ENCODE peak calls at places on chromosomes 4 and X, in five cellular contexts. T, I, R, F and V are unnamed samples.

GRCh38 chr4:186676531-186677158 is 47.0 kb downstream of the FAT1 start:
- DNase-seq in R (peak), T (no peak), I (peak), F (peak), V (no peak)

GRCh38 chrX:72045552-72046277 is 86.0 kb downstream of the RTL5 start:
- DNase-seq in F (no peak), I (peak), R (no peak), T (no peak), V (no peak)

GRCh38 chr4:94507708-94508107 is 56.0 kb downstream of the PDLIM5 start:
- DNase-seq in R (peak), F (peak), T (no peak), I (peak), V (no peak)

GRCh38 chr4:80006935-80007744 is 65.9 kb downstream of the ANTXR2 start:
- DNase-seq in I (no peak), F (no peak), R (peak), T (no peak), V (no peak)

GRCh38 chr4:11158971-11159370 is 269.7 kb downstream of the HS3ST1 start:
- DNase-seq in I (no peak), F (no peak), T (no peak), R (no peak), V (no peak)

GRCh38 chrX:47743504-47743903 is 84.5 kb upstream of the UXT start:
- DNase-seq in T (no peak), R (peak), I (peak), F (no peak), V (no peak)

GRCh38 chr4:146049802-146050201 is 111.2 kb upstream of the ZNF827 start:
- DNase-seq in T (no peak), F (no peak), I (no peak), R (no peak), V (no peak)

GRCh38 chrX:39308126-39308525 is 506.9 kb downstream of the MID1IP1 start:
- DNase-seq in T (no peak), F (no peak), R (peak), I (no peak), V (no peak)

GRCh38 chr4:159455675-159456235 is 352.9 kb downstream of the RAPGEF2 start:
- DNase-seq in I (peak), F (peak), R (peak), T (no peak), V (no peak)

GRCh38 chrX:103211012-103211715 is 3.7 kb upstream of the BEX4 start:
- DNase-seq in R (peak), I (peak), F (peak), T (peak), V (no peak)

GRCh38 chrX:12319012-12319519 is 180.8 kb downstream of the FRMPD4 start:
- DNase-seq in T (no peak), F (no peak), R (no peak), I (peak), V (no peak)

GRCh38 chrX:129540725-129541184 is 696 bp downstream of the OCRL start:
- DNase-seq in R (no peak), F (peak), I (peak), T (no peak), V (peak)

GRCh38 chrX:95427389-95427788 is 1257.3 kb upstream of the DIAPH2 start:
- DNase-seq in R (no peak), T (no peak), F (no peak), I (peak), V (no peak)

GRCh38 chr4:77930876-77931275 is 68.2 kb downstream of the MRPL1 start:
- DNase-seq in T (no peak), F (no peak), R (no peak), I (no peak), V (no peak)

GRCh38 chr4:165810726-165811125 is 62.3 kb upstream of the TLL1 start:
- DNase-seq in T (no peak), I (no peak), R (no peak), F (no peak), V (no peak)